ENCODE peak calls at places on chromosome 14, in nine cellular contexts. One of them, this sample, is unnamed.
A peak's percentile ranks its signal among the peaks of the same experiment; 100 is the strongest.

GRCh38 chr14:76920572-76921175 is 94.5 kb downstream of the LRRC74A start:
- DNase-seq in H7: peak; percentile 79
- DNase-seq in endothelial cell: no peak
- DNase-seq in activated gamma-delta T cell treated with anti-CD3 and anti-CD28 coated beads, Interleukin-2, amount 50 U/mL, for 16 hours: no peak
- DNase-seq in Calu3: no peak
- DNase-seq in T-helper 2 cell: no peak
- DNase-seq in stimulated activated CD8-positive, alpha-beta memory T cell treated with anti-CD3 and anti-CD28 coated beads, Interleukin-7, amount 100 ng/mL, for 48 hours: no peak
- DNase-seq in pons: no peak
- DNase-seq in neural crest cell: no peak
- DNase-seq in this sample: no peak

GRCh38 chr14:55201219-55202096 is 10.1 kb upstream of the DLGAP5 start:
- DNase-seq in H7: peak; percentile 9
- DNase-seq in endothelial cell: no peak
- DNase-seq in activated gamma-delta T cell treated with anti-CD3 and anti-CD28 coated beads, Interleukin-2, amount 50 U/mL, for 16 hours: no peak
- DNase-seq in Calu3: no peak
- DNase-seq in T-helper 2 cell: no peak
- DNase-seq in stimulated activated CD8-positive, alpha-beta memory T cell treated with anti-CD3 and anti-CD28 coated beads, Interleukin-7, amount 100 ng/mL, for 48 hours: no peak
- DNase-seq in pons: no peak
- DNase-seq in neural crest cell: no peak
- DNase-seq in this sample: no peak

GRCh38 chr14:75441731-75442130 is 13.9 kb downstream of the JDP2 start:
- DNase-seq in H7: no peak
- DNase-seq in endothelial cell: no peak
- DNase-seq in activated gamma-delta T cell treated with anti-CD3 and anti-CD28 coated beads, Interleukin-2, amount 50 U/mL, for 16 hours: no peak
- DNase-seq in Calu3: no peak
- DNase-seq in T-helper 2 cell: no peak
- DNase-seq in stimulated activated CD8-positive, alpha-beta memory T cell treated with anti-CD3 and anti-CD28 coated beads, Interleukin-7, amount 100 ng/mL, for 48 hours: no peak
- DNase-seq in pons: no peak
- DNase-seq in neural crest cell: no peak
- DNase-seq in this sample: no peak

GRCh38 chr14:28143340-28143739 is 623.2 kb upstream of the FOXG1 start:
- DNase-seq in H7: no peak
- DNase-seq in endothelial cell: no peak
- DNase-seq in activated gamma-delta T cell treated with anti-CD3 and anti-CD28 coated beads, Interleukin-2, amount 50 U/mL, for 16 hours: no peak
- DNase-seq in Calu3: no peak
- DNase-seq in T-helper 2 cell: no peak
- DNase-seq in stimulated activated CD8-positive, alpha-beta memory T cell treated with anti-CD3 and anti-CD28 coated beads, Interleukin-7, amount 100 ng/mL, for 48 hours: no peak
- DNase-seq in pons: peak; percentile 70
- DNase-seq in neural crest cell: peak; percentile 8
- DNase-seq in this sample: no peak

GRCh38 chr14:61153436-61153835 is 127.7 kb downstream of the TMEM30B start:
- DNase-seq in H7: peak; percentile 51
- DNase-seq in endothelial cell: no peak
- DNase-seq in activated gamma-delta T cell treated with anti-CD3 and anti-CD28 coated beads, Interleukin-2, amount 50 U/mL, for 16 hours: no peak
- DNase-seq in Calu3: no peak
- DNase-seq in T-helper 2 cell: no peak
- DNase-seq in stimulated activated CD8-positive, alpha-beta memory T cell treated with anti-CD3 and anti-CD28 coated beads, Interleukin-7, amount 100 ng/mL, for 48 hours: no peak
- DNase-seq in pons: no peak
- DNase-seq in neural crest cell: no peak
- DNase-seq in this sample: no peak

GRCh38 chr14:61177279-61178225 is 103.6 kb downstream of the TMEM30B start:
- DNase-seq in H7: no peak
- DNase-seq in endothelial cell: no peak
- DNase-seq in activated gamma-delta T cell treated with anti-CD3 and anti-CD28 coated beads, Interleukin-2, amount 50 U/mL, for 16 hours: no peak
- DNase-seq in Calu3: peak; percentile 20
- DNase-seq in T-helper 2 cell: no peak
- DNase-seq in stimulated activated CD8-positive, alpha-beta memory T cell treated with anti-CD3 and anti-CD28 coated beads, Interleukin-7, amount 100 ng/mL, for 48 hours: no peak
- DNase-seq in pons: no peak
- DNase-seq in neural crest cell: no peak
- DNase-seq in this sample: no peak

GRCh38 chr14:38469156-38469555 is 213.3 kb upstream of the CLEC14A start:
- DNase-seq in H7: no peak
- DNase-seq in endothelial cell: no peak
- DNase-seq in activated gamma-delta T cell treated with anti-CD3 and anti-CD28 coated beads, Interleukin-2, amount 50 U/mL, for 16 hours: no peak
- DNase-seq in Calu3: no peak
- DNase-seq in T-helper 2 cell: no peak
- DNase-seq in stimulated activated CD8-positive, alpha-beta memory T cell treated with anti-CD3 and anti-CD28 coated beads, Interleukin-7, amount 100 ng/mL, for 48 hours: no peak
- DNase-seq in pons: no peak
- DNase-seq in neural crest cell: no peak
- DNase-seq in this sample: no peak

GRCh38 chr14:55702501-55702900 is 122.5 kb downstream of the KTN1 start:
- DNase-seq in H7: no peak
- DNase-seq in endothelial cell: no peak
- DNase-seq in activated gamma-delta T cell treated with anti-CD3 and anti-CD28 coated beads, Interleukin-2, amount 50 U/mL, for 16 hours: no peak
- DNase-seq in Calu3: no peak
- DNase-seq in T-helper 2 cell: no peak
- DNase-seq in stimulated activated CD8-positive, alpha-beta memory T cell treated with anti-CD3 and anti-CD28 coated beads, Interleukin-7, amount 100 ng/mL, for 48 hours: no peak
- DNase-seq in pons: no peak
- DNase-seq in neural crest cell: no peak
- DNase-seq in this sample: no peak

GRCh38 chr14:86072134-86072894 is 542.4 kb downstream of the FLRT2 start:
- DNase-seq in H7: no peak
- DNase-seq in endothelial cell: no peak
- DNase-seq in activated gamma-delta T cell treated with anti-CD3 and anti-CD28 coated beads, Interleukin-2, amount 50 U/mL, for 16 hours: no peak
- DNase-seq in Calu3: no peak
- DNase-seq in T-helper 2 cell: no peak
- DNase-seq in stimulated activated CD8-positive, alpha-beta memory T cell treated with anti-CD3 and anti-CD28 coated beads, Interleukin-7, amount 100 ng/mL, for 48 hours: no peak
- DNase-seq in pons: no peak
- DNase-seq in neural crest cell: no peak
- DNase-seq in this sample: no peak

GRCh38 chr14:100193417-100194357 is 34.2 kb upstream of the DEGS2 start:
- DNase-seq in H7: peak; percentile 63
- DNase-seq in endothelial cell: no peak
- DNase-seq in activated gamma-delta T cell treated with anti-CD3 and anti-CD28 coated beads, Interleukin-2, amount 50 U/mL, for 16 hours: no peak
- DNase-seq in Calu3: peak; percentile 46
- DNase-seq in T-helper 2 cell: no peak
- DNase-seq in stimulated activated CD8-positive, alpha-beta memory T cell treated with anti-CD3 and anti-CD28 coated beads, Interleukin-7, amount 100 ng/mL, for 48 hours: no peak
- DNase-seq in pons: peak; percentile 86
- DNase-seq in neural crest cell: peak; percentile 10
- DNase-seq in this sample: no peak

GRCh38 chr14:100286484-100287191 is 19.6 kb downstream of the SLC25A29 start:
- DNase-seq in H7: peak; percentile 56
- DNase-seq in endothelial cell: no peak
- DNase-seq in activated gamma-delta T cell treated with anti-CD3 and anti-CD28 coated beads, Interleukin-2, amount 50 U/mL, for 16 hours: no peak
- DNase-seq in Calu3: no peak
- DNase-seq in T-helper 2 cell: no peak
- DNase-seq in stimulated activated CD8-positive, alpha-beta memory T cell treated with anti-CD3 and anti-CD28 coated beads, Interleukin-7, amount 100 ng/mL, for 48 hours: no peak
- DNase-seq in pons: no peak
- DNase-seq in neural crest cell: no peak
- DNase-seq in this sample: no peak

GRCh38 chr14:68808696-68809095 is 15.8 kb upstream of the ZFP36L1 start:
- DNase-seq in H7: peak; percentile 52
- DNase-seq in endothelial cell: no peak
- DNase-seq in activated gamma-delta T cell treated with anti-CD3 and anti-CD28 coated beads, Interleukin-2, amount 50 U/mL, for 16 hours: no peak
- DNase-seq in Calu3: no peak
- DNase-seq in T-helper 2 cell: no peak
- DNase-seq in stimulated activated CD8-positive, alpha-beta memory T cell treated with anti-CD3 and anti-CD28 coated beads, Interleukin-7, amount 100 ng/mL, for 48 hours: no peak
- DNase-seq in pons: no peak
- DNase-seq in neural crest cell: no peak
- DNase-seq in this sample: no peak

GRCh38 chr14:58298880-58299664 is 717 bp downstream of the ARID4A start:
- DNase-seq in H7: peak; percentile 79
- DNase-seq in endothelial cell: peak; percentile 36
- DNase-seq in activated gamma-delta T cell treated with anti-CD3 and anti-CD28 coated beads, Interleukin-2, amount 50 U/mL, for 16 hours: peak; percentile 13
- DNase-seq in Calu3: peak; percentile 16
- DNase-seq in T-helper 2 cell: peak; percentile 38
- DNase-seq in stimulated activated CD8-positive, alpha-beta memory T cell treated with anti-CD3 and anti-CD28 coated beads, Interleukin-7, amount 100 ng/mL, for 48 hours: no peak
- DNase-seq in pons: no peak
- DNase-seq in neural crest cell: peak; percentile 25
- DNase-seq in this sample: peak; percentile 17

GRCh38 chr14:52307870-52308269 is 6.2 kb upstream of the PTGER2 start:
- DNase-seq in H7: no peak
- DNase-seq in endothelial cell: no peak
- DNase-seq in activated gamma-delta T cell treated with anti-CD3 and anti-CD28 coated beads, Interleukin-2, amount 50 U/mL, for 16 hours: no peak
- DNase-seq in Calu3: no peak
- DNase-seq in T-helper 2 cell: no peak
- DNase-seq in stimulated activated CD8-positive, alpha-beta memory T cell treated with anti-CD3 and anti-CD28 coated beads, Interleukin-7, amount 100 ng/mL, for 48 hours: no peak
- DNase-seq in pons: no peak
- DNase-seq in neural crest cell: no peak
- DNase-seq in this sample: no peak

GRCh38 chr14:57641776-57642175 is 148.1 kb upstream of the CCDC198 start:
- DNase-seq in H7: no peak
- DNase-seq in endothelial cell: no peak
- DNase-seq in activated gamma-delta T cell treated with anti-CD3 and anti-CD28 coated beads, Interleukin-2, amount 50 U/mL, for 16 hours: no peak
- DNase-seq in Calu3: no peak
- DNase-seq in T-helper 2 cell: no peak
- DNase-seq in stimulated activated CD8-positive, alpha-beta memory T cell treated with anti-CD3 and anti-CD28 coated beads, Interleukin-7, amount 100 ng/mL, for 48 hours: no peak
- DNase-seq in pons: no peak
- DNase-seq in neural crest cell: no peak
- DNase-seq in this sample: no peak

GRCh38 chr14:51715250-51715649 is 63.5 kb downstream of the FRMD6 start:
- DNase-seq in H7: no peak
- DNase-seq in endothelial cell: no peak
- DNase-seq in activated gamma-delta T cell treated with anti-CD3 and anti-CD28 coated beads, Interleukin-2, amount 50 U/mL, for 16 hours: no peak
- DNase-seq in Calu3: no peak
- DNase-seq in T-helper 2 cell: no peak
- DNase-seq in stimulated activated CD8-positive, alpha-beta memory T cell treated with anti-CD3 and anti-CD28 coated beads, Interleukin-7, amount 100 ng/mL, for 48 hours: no peak
- DNase-seq in pons: no peak
- DNase-seq in neural crest cell: no peak
- DNase-seq in this sample: no peak

GRCh38 chr14:24504425-24504824 is 3.6 kb downstream of the CMA1 start:
- DNase-seq in H7: no peak
- DNase-seq in endothelial cell: no peak
- DNase-seq in activated gamma-delta T cell treated with anti-CD3 and anti-CD28 coated beads, Interleukin-2, amount 50 U/mL, for 16 hours: no peak
- DNase-seq in Calu3: no peak
- DNase-seq in T-helper 2 cell: no peak
- DNase-seq in stimulated activated CD8-positive, alpha-beta memory T cell treated with anti-CD3 and anti-CD28 coated beads, Interleukin-7, amount 100 ng/mL, for 48 hours: no peak
- DNase-seq in pons: no peak
- DNase-seq in neural crest cell: no peak
- DNase-seq in this sample: no peak

GRCh38 chr14:32826404-32827082 is 112.1 kb upstream of the NPAS3 start:
- DNase-seq in H7: peak; percentile 22
- DNase-seq in endothelial cell: no peak
- DNase-seq in activated gamma-delta T cell treated with anti-CD3 and anti-CD28 coated beads, Interleukin-2, amount 50 U/mL, for 16 hours: no peak
- DNase-seq in Calu3: no peak
- DNase-seq in T-helper 2 cell: no peak
- DNase-seq in stimulated activated CD8-positive, alpha-beta memory T cell treated with anti-CD3 and anti-CD28 coated beads, Interleukin-7, amount 100 ng/mL, for 48 hours: no peak
- DNase-seq in pons: peak; percentile 93
- DNase-seq in neural crest cell: no peak
- DNase-seq in this sample: no peak

This sample was measured in HuH-7.5.